ENCODE peak calls at places on chromosomes 13 and 19, in four cellular contexts. Y is ELR, C is COR-L47, Z is suprapubic skin. X is an unnamed sample.

GRCh38 chr13:49444517-49445395 is 682 bp downstream of the SETDB2 start:
- DNase-seq in Y (peak), C (no peak), Z (no peak), X (no peak)

GRCh38 chr13:28754698-28755545 is 36.2 kb upstream of the SLC46A3 start:
- DNase-seq in Z (no peak), Y (peak), C (no peak), X (no peak)

GRCh38 chr19:46759817-46760333 is 13.6 kb upstream of the STRN4 start:
- DNase-seq in Y (no peak), C (no peak), Z (no peak), X (peak)

GRCh38 chr13:88118952-88119351 is 447.8 kb downstream of the SLITRK5 start:
- DNase-seq in C (no peak), Y (no peak), Z (no peak), X (no peak)

GRCh38 chr13:107376393-107377085 is 808.6 kb upstream of the ARGLU1 start:
- DNase-seq in Z (no peak), C (peak), Y (no peak), X (no peak)

GRCh38 chr13:97107815-97108534 is 113.7 kb upstream of the OXGR1 start:
- DNase-seq in Y (no peak), Z (no peak), C (no peak), X (no peak)

GRCh38 chr19:13441810-13442512 is 64.3 kb downstream of the CACNA1A start:
- DNase-seq in Y (peak), Z (no peak), C (no peak), X (peak)

GRCh38 chr19:3980353-3981251 is 4.7 kb downstream of the EEF2 start:
- DNase-seq in Z (peak), C (no peak), Y (no peak), X (no peak)

GRCh38 chr13:20175406-20175794 is 14.5 kb upstream of the GJA3 start:
- DNase-seq in Z (no peak), Y (no peak), C (no peak), X (no peak)

GRCh38 chr13:48263196-48263595 is 30.2 kb downstream of the ITM2B start:
- DNase-seq in Y (peak), Z (no peak), C (no peak), X (no peak)

GRCh38 chr19:33740811-33741396 is 55.8 kb upstream of the KCTD15 start:
- DNase-seq in C (no peak), Y (peak), Z (no peak), X (peak)

GRCh38 chr13:113947321-113948033 is 26.4 kb downstream of the C13orf46 start:
- DNase-seq in Z (peak), Y (peak), C (peak), X (no peak)

GRCh38 chr19:289651-290538 is 1.3 kb downstream of the PLPP2 start:
- DNase-seq in Y (peak), C (peak), Z (no peak), X (peak)

GRCh38 chr13:81745391-81745790 is 1404.5 kb upstream of the SPRY2 start:
- DNase-seq in C (peak), Y (no peak), Z (no peak), X (no peak)

X was measured in astrocyte of the cerebellum.